ENCODE peak calls at places on chromosomes 11 and 22, in ten cellular contexts. D is hepatocyte; G is CD8-positive, alpha-beta T cell; Q is fibroblast of lung; L is body of pancreas; N is PC-3; H is K562; B is BE2C; M is kidney; Y is effector memory CD4-positive, alpha-beta T cell. R is an unnamed sample. For H3K4me1 and H3K9me3, the result is how much of the 10 kb centered on the place peaks cover.

GRCh38 chr11:124716596-124716995 is 23.1 kb upstream of the NRGN start:
- DNase-seq in D (no peak), L (no peak), M (no peak), G (no peak), N (peak), Q (no peak), B (no peak), Y (no peak), H (no peak), R (no peak)

GRCh38 chr11:65150513-65151271 is 16.4 kb upstream of the SYVN1 start:
- DNase-seq in Y (no peak), L (peak), B (peak), M (peak), H (peak), N (peak), D (peak), G (no peak), Q (peak), R (peak)

GRCh38 chr11:69655479-69656394 is 14.8 kb downstream of the CCND1 start:
- DNase-seq in G (no peak), B (peak), Q (no peak), D (no peak), Y (no peak), N (peak), H (no peak), M (peak), L (no peak), R (no peak)

GRCh38 chr11:2377511-2378443 is 667 bp downstream of the CD81 start:
- DNase-seq in M (peak), Q (peak), N (peak), Y (peak), G (peak), D (peak), H (peak), B (peak), L (peak), R (no peak)

GRCh38 chr22:26360169-26360885 is 68.7 kb upstream of the ASPHD2 start:
- DNase-seq in Q (peak), G (peak), M (no peak), B (peak), Y (peak), L (peak), H (peak), D (peak), N (peak), R (peak)

GRCh38 chr11:101031713-101032112 is 97.9 kb downstream of the PGR start:
- DNase-seq in N (no peak), M (no peak), Y (no peak), Q (no peak), D (no peak), L (no peak), H (no peak), G (no peak), B (no peak), R (no peak)

GRCh38 chr22:29499852-29500251 is 19.8 kb downstream of the NEFH start:
- DNase-seq in Q (no peak), D (no peak), L (no peak), H (no peak), M (no peak), N (no peak), B (no peak), Y (no peak), G (no peak), R (no peak)

GRCh38 chr11:120482149-120482548 is 29.4 kb upstream of the GRIK4 start:
- DNase-seq in N (peak), Y (no peak), M (no peak), H (peak), D (no peak), B (peak), G (no peak), L (no peak), Q (no peak), R (peak)

GRCh38 chr11:16216831-16217230 is 139.5 kb downstream of the SOX6 start:
- DNase-seq in L (no peak), Q (no peak), Y (no peak), M (no peak), N (no peak), B (no peak), H (no peak), G (no peak), D (no peak), R (no peak)

GRCh38 chr22:17471901-17472566 is 91.3 kb upstream of the SLC25A18 start:
- DNase-seq in G (no peak), L (no peak), H (no peak), D (no peak), N (no peak), Y (no peak), M (no peak), Q (peak), B (no peak), R (no peak)

GRCh38 chr11:4018641-4019040 is 76.0 kb upstream of the RRM1 start:
- DNase-seq in L (no peak), Q (no peak), H (no peak), B (no peak), M (no peak), Y (no peak), N (no peak), G (no peak), D (no peak), R (no peak)

GRCh38 chr11:78179459-78180071 is 8.9 kb downstream of the KCTD21 start:
- DNase-seq in N (peak), Y (no peak), Q (no peak), B (no peak), L (no peak), M (no peak), H (no peak), D (peak), G (no peak), R (no peak)

GRCh38 chr11:40722179-40722795 is 737.2 kb downstream of the LRRC4C start:
- DNase-seq in H (peak), L (peak), N (peak), Q (peak), M (no peak), B (peak), D (peak), Y (no peak), G (no peak), R (peak)

GRCh38 chr11:43825217-43825816 is 55.3 kb upstream of the ALKBH3 start:
- DNase-seq in Q (peak), N (peak), B (peak), G (no peak), L (peak), M (no peak), D (peak), H (peak), Y (no peak), R (peak)

GRCh38 chr11:64728757-64729365 is 5.9 kb upstream of the NRXN2 start:
- DNase-seq in H (no peak), Y (no peak), M (peak), D (no peak), L (no peak), Q (no peak), N (no peak), G (no peak), B (no peak), R (no peak)

GRCh38 chr11:116217006-116217405 is 555.8 kb downstream of the BUD13 start:
- DNase-seq in Y (no peak), L (no peak), M (no peak), H (peak), D (no peak), B (no peak), N (peak), G (no peak), Q (peak), R (peak)

GRCh38 chr11:36360833-36361232 is 64.7 kb downstream of the PRR5L start:
- DNase-seq in D (no peak), Y (no peak), B (no peak), Q (no peak), M (no peak), G (no peak), N (no peak), H (no peak), L (no peak), R (no peak)

GRCh38 chr11:126034026-126034822 is 28.4 kb downstream of the CDON start:
- DNase-seq in D (no peak), G (no peak), L (no peak), Q (no peak), M (no peak), Y (no peak), N (no peak), H (no peak), B (no peak), R (no peak)
- H3K4me3 ChIP-seq in D (no peak), G (no peak), L (no peak), Q (no peak), M (no peak), Y (no peak), N (no peak), H (no peak), B (no peak), R (no peak)

GRCh38 chr22:38267086-38267485 is 5.7 kb downstream of the TMEM184B start:
- DNase-seq in L (no peak), M (no peak), H (peak), Q (no peak), N (no peak), G (peak), D (no peak), B (no peak), Y (peak), R (no peak)
- H3K4me1 ChIP-seq in L (under half), M (under half), H (under half), Q (under half), N (under half), G (under half), D (under half), B (under half), Y (under half), R (under half)

GRCh38 chr11:58762284-58763119 is 30.8 kb upstream of the GLYAT start:
- DNase-seq in B (no peak), D (peak), M (no peak), Y (no peak), N (no peak), H (no peak), G (no peak), Q (no peak), L (no peak), R (no peak)
- H3K9me3 ChIP-seq in B (under half), D (under half), M (under half), Y (under half), N (under half), H (under half), G (under half), Q (under half), L (under half), R (under half)

DNA sequence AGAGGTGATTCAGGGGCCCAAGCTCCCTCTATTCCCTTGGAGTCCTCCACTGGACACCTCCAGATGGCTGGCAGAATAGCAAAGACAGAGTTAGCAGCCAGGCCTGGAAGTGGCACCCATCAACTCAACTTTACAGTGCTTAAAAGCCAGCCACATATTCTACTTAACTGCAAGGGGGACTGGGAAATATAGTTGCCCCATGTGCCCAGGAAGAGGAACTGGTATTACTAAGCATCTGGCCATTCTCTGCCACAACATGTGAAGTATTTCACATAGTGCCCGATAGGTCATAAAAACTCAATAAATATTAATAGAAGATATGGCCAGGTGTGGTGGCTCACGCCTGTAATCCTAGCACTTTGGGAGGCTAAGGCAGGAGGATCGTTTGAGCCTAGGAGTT is 5.5 kb upstream of the IL10RA start:
- DNase-seq in H (no peak), B (no peak), Q (no peak), M (no peak), L (no peak), N (no peak), G (no peak), D (no peak), Y (no peak), R (no peak)
- H3K4me3 ChIP-seq in H (no peak), B (no peak), Q (no peak), M (no peak), L (no peak), N (no peak), G (no peak), D (no peak), Y (no peak), R (no peak)